ENCODE peak calls at places on chromosomes 12 and 14, in six cellular contexts. One of them, this sample, is unnamed.
A peak's percentile ranks its signal among the peaks of the same experiment; 100 is the strongest.

GRCh38 chr12:59149995-59150642 is 229.8 kb upstream of the LRIG3 start:
- DNase-seq in cardiac muscle cell: peak; percentile 91
- DNase-seq in HuH-7: peak; percentile 19
- DNase-seq in RPMI7951: peak; percentile 77
- DNase-seq in activated CD4-positive, CD25-positive, alpha-beta regulatory T cell: no peak
- DNase-seq in transverse colon: no peak
- DNase-seq in this sample: peak; percentile 62

GRCh38 chr12:42590324-42590934 is 883 bp upstream of the PRICKLE1 start:
- DNase-seq in cardiac muscle cell: peak; percentile 37
- DNase-seq in HuH-7: peak; percentile 28
- DNase-seq in RPMI7951: peak; percentile 33
- DNase-seq in activated CD4-positive, CD25-positive, alpha-beta regulatory T cell: no peak
- DNase-seq in transverse colon: peak; percentile 12
- DNase-seq in this sample: no peak

GRCh38 chr14:105051182-105052109 is 13.8 kb downstream of the GPR132 start:
- DNase-seq in cardiac muscle cell: no peak
- DNase-seq in HuH-7: no peak
- DNase-seq in RPMI7951: no peak
- DNase-seq in activated CD4-positive, CD25-positive, alpha-beta regulatory T cell: no peak
- DNase-seq in transverse colon: no peak
- DNase-seq in this sample: no peak

GRCh38 chr12:49296034-49296835 is 1.3 kb downstream of the PRPH start:
- DNase-seq in cardiac muscle cell: no peak
- DNase-seq in HuH-7: peak; percentile 96
- DNase-seq in RPMI7951: no peak
- DNase-seq in activated CD4-positive, CD25-positive, alpha-beta regulatory T cell: peak; percentile 31
- DNase-seq in transverse colon: peak; percentile 66
- DNase-seq in this sample: no peak

GRCh38 chr12:116332705-116333380 is 55.4 kb upstream of the MED13L start:
- DNase-seq in cardiac muscle cell: no peak
- DNase-seq in HuH-7: no peak
- DNase-seq in RPMI7951: no peak
- DNase-seq in activated CD4-positive, CD25-positive, alpha-beta regulatory T cell: no peak
- DNase-seq in transverse colon: no peak
- DNase-seq in this sample: no peak

GRCh38 chr12:73798523-73798922 is 739.1 kb upstream of the ATXN7L3B start:
- DNase-seq in cardiac muscle cell: no peak
- DNase-seq in HuH-7: no peak
- DNase-seq in RPMI7951: no peak
- DNase-seq in activated CD4-positive, CD25-positive, alpha-beta regulatory T cell: no peak
- DNase-seq in transverse colon: no peak
- DNase-seq in this sample: no peak

GRCh38 chr12:124786065-124786964 is 77.3 kb downstream of the SCARB1 start:
- DNase-seq in cardiac muscle cell: peak; percentile 95
- DNase-seq in HuH-7: no peak
- DNase-seq in RPMI7951: no peak
- DNase-seq in activated CD4-positive, CD25-positive, alpha-beta regulatory T cell: no peak
- DNase-seq in transverse colon: peak; percentile 53
- DNase-seq in this sample: peak; percentile 82

GRCh38 chr12:12779529-12779928 is 5.9 kb upstream of the APOLD1 start:
- DNase-seq in cardiac muscle cell: peak; percentile 86
- DNase-seq in HuH-7: no peak
- DNase-seq in RPMI7951: peak; percentile 81
- DNase-seq in activated CD4-positive, CD25-positive, alpha-beta regulatory T cell: no peak
- DNase-seq in transverse colon: no peak
- DNase-seq in this sample: peak; percentile 86

GRCh38 chr14:53881161-53881846 is 75.3 kb downstream of the BMP4 start:
- DNase-seq in cardiac muscle cell: peak; percentile 36
- DNase-seq in HuH-7: no peak
- DNase-seq in RPMI7951: peak; percentile 16
- DNase-seq in activated CD4-positive, CD25-positive, alpha-beta regulatory T cell: no peak
- DNase-seq in transverse colon: no peak
- DNase-seq in this sample: no peak

GRCh38 chr12:26196424-26196722 is 1.0 kb downstream of the SSPN start:
- DNase-seq in cardiac muscle cell: peak; percentile 44
- DNase-seq in HuH-7: no peak
- DNase-seq in RPMI7951: peak; percentile 25
- DNase-seq in activated CD4-positive, CD25-positive, alpha-beta regulatory T cell: no peak
- DNase-seq in transverse colon: no peak
- DNase-seq in this sample: no peak

GRCh38 chr12:2677142-2677880 is 117.5 kb upstream of the FKBP4 start:
- DNase-seq in cardiac muscle cell: no peak
- DNase-seq in HuH-7: no peak
- DNase-seq in RPMI7951: no peak
- DNase-seq in activated CD4-positive, CD25-positive, alpha-beta regulatory T cell: no peak
- DNase-seq in transverse colon: no peak
- DNase-seq in this sample: no peak

GRCh38 chr14:61636291-61636690 is 59.0 kb upstream of the HIF1A start:
- DNase-seq in cardiac muscle cell: no peak
- DNase-seq in HuH-7: no peak
- DNase-seq in RPMI7951: no peak
- DNase-seq in activated CD4-positive, CD25-positive, alpha-beta regulatory T cell: no peak
- DNase-seq in transverse colon: no peak
- DNase-seq in this sample: no peak

GRCh38 chr12:1830981-1831930 is 10.9 kb downstream of the LRTM2 start:
- DNase-seq in cardiac muscle cell: peak; percentile 74
- DNase-seq in HuH-7: peak; percentile 83
- DNase-seq in RPMI7951: peak; percentile 45
- DNase-seq in activated CD4-positive, CD25-positive, alpha-beta regulatory T cell: no peak
- DNase-seq in transverse colon: peak; percentile 43
- DNase-seq in this sample: peak; percentile 32

GRCh38 chr14:90820958-90821357 is 4.7 kb upstream of the TTC7B start:
- DNase-seq in cardiac muscle cell: peak; percentile 36
- DNase-seq in HuH-7: no peak
- DNase-seq in RPMI7951: peak; percentile 68
- DNase-seq in activated CD4-positive, CD25-positive, alpha-beta regulatory T cell: peak; percentile 39
- DNase-seq in transverse colon: peak; percentile 27
- DNase-seq in this sample: peak; percentile 85

GRCh38 chr14:104119700-104120251 is 18.6 kb upstream of the KIF26A start:
- DNase-seq in cardiac muscle cell: no peak
- DNase-seq in HuH-7: no peak
- DNase-seq in RPMI7951: no peak
- DNase-seq in activated CD4-positive, CD25-positive, alpha-beta regulatory T cell: no peak
- DNase-seq in transverse colon: peak; percentile 4
- DNase-seq in this sample: no peak

GRCh38 chr12:117033382-117034045 is 65.7 kb downstream of the TESC start:
- DNase-seq in cardiac muscle cell: no peak
- DNase-seq in HuH-7: no peak
- DNase-seq in RPMI7951: no peak
- DNase-seq in activated CD4-positive, CD25-positive, alpha-beta regulatory T cell: no peak
- DNase-seq in transverse colon: no peak
- DNase-seq in this sample: no peak

This sample was measured in HT1080.